ENCODE peak calls at places on chromosomes 4 and X, in seven cellular contexts. D, T, Z, W, P, E and V are unnamed samples.

GRCh38 chrX:130378008-130378669 is 7.3 kb downstream of the GPR119 start:
- DNase-seq in W (no peak), E (no peak), Z (no peak), D (no peak), P (no peak), T (no peak), V (no peak)

GRCh38 chrX:101229155-101229554 is 9.6 kb downstream of the DRP2 start:
- DNase-seq in E (peak; percentile 82), T (peak; percentile 56), D (no peak), Z (no peak), P (peak; percentile 28), W (no peak), V (no peak)

GRCh38 chr4:8133897-8134542 is 24.6 kb downstream of the ABLIM2 start:
- DNase-seq in Z (no peak), W (no peak), E (no peak), P (no peak), D (no peak), T (no peak), V (no peak)

GRCh38 chrX:20829665-20830481 is 544.3 kb upstream of the CNKSR2 start:
- DNase-seq in E (no peak), T (peak; percentile 13), W (no peak), Z (no peak), D (no peak), P (peak; percentile 54), V (no peak)

GRCh38 chr4:6885953-6886557 is 23.6 kb upstream of the TBC1D14 start:
- DNase-seq in E (peak; percentile 66), P (peak; percentile 46), W (peak; percentile 80), Z (peak; percentile 83), T (peak; percentile 66), D (no peak), V (no peak)

GRCh38 chrX:150569155-150569477 is 695 bp downstream of the MTM1 start:
- DNase-seq in T (peak; percentile 53), P (peak; percentile 43), D (no peak), W (no peak), E (peak; percentile 43), Z (peak; percentile 69), V (no peak)

GRCh38 chrX:153460826-153461225 is 9.6 kb downstream of the HAUS7 start:
- DNase-seq in D (no peak), P (no peak), E (peak; percentile 39), W (peak; percentile 35), Z (peak; percentile 52), T (peak; percentile 57), V (peak; percentile 38)

GRCh38 chr4:128521156-128521555 is 233.5 kb upstream of the PGRMC2 start:
- DNase-seq in Z (no peak), E (peak; percentile 49), W (no peak), D (no peak), T (peak; percentile 68), P (no peak), V (no peak)

GRCh38 chr4:184329235-184330007 is 111.7 kb upstream of the ENPP6 start:
- DNase-seq in W (no peak), P (no peak), D (no peak), T (peak; percentile 64), E (no peak), Z (no peak), V (no peak)

GRCh38 chrX:348461-349117 is 30.0 kb upstream of the GTPBP6 start:
- DNase-seq in E (peak; percentile 16), Z (no peak), D (no peak), P (no peak), T (peak; percentile 27), W (peak; percentile 25), V (no peak)

GRCh38 chr4:121898150-121898549 is 27.9 kb upstream of the BBS7 start:
- DNase-seq in P (peak; percentile 8), D (no peak), Z (no peak), W (no peak), E (no peak), T (no peak), V (no peak)

GRCh38 chrX:154486396-154487207 is at the start of gene UBL4A:
- DNase-seq in Z (peak; percentile 83), T (peak; percentile 75), W (peak; percentile 78), D (peak; percentile 77), P (peak; percentile 22), E (peak; percentile 11), V (peak; percentile 68)

GRCh38 chr4:139761461-139761860 is 95.8 kb downstream of the MGST2 start:
- DNase-seq in T (no peak), E (peak; percentile 23), P (peak; percentile 34), D (no peak), Z (no peak), W (no peak), V (no peak)

GRCh38 chrX:18410038-18410437 is 15.4 kb upstream of the CDKL5 start:
- DNase-seq in D (no peak), W (no peak), Z (no peak), T (peak; percentile 58), P (no peak), E (peak; percentile 55), V (no peak)

GRCh38 chrX:1093112-1093511 is 119.3 kb downstream of the CRLF2 start:
- DNase-seq in T (no peak), P (no peak), W (no peak), Z (no peak), E (no peak), D (no peak), V (no peak)

GRCh38 chr4:88752754-88753153 is 55.1 kb upstream of the NAP1L5 start:
- DNase-seq in D (no peak), E (no peak), W (no peak), T (no peak), P (no peak), Z (no peak), V (no peak)

GRCh38 chr4:96194993-96195392 is 355.1 kb downstream of the PDHA2 start:
- DNase-seq in P (no peak), Z (no peak), W (no peak), E (no peak), T (no peak), D (no peak), V (no peak)

GRCh38 chr4:77009511-77010120 is 60.1 kb downstream of the SEPTIN11 start:
- DNase-seq in D (no peak), E (no peak), Z (no peak), W (no peak), P (no peak), T (no peak), V (no peak)

GRCh38 chr4:7335363-7336066 is 99.2 kb downstream of the PSAPL1 start:
- DNase-seq in T (peak; percentile 48), W (peak; percentile 57), P (peak; percentile 18), D (no peak), E (peak; percentile 4), Z (peak; percentile 89), V (peak; percentile 52)

GRCh38 chrX:115579327-115579726 is 18.4 kb downstream of the PLS3 start:
- DNase-seq in E (no peak), D (no peak), T (no peak), W (no peak), Z (no peak), P (no peak), V (no peak)

GRCh38 chr4:18248611-18249010 is 227.1 kb upstream of the LCORL start:
- DNase-seq in D (no peak), W (no peak), Z (no peak), P (no peak), T (no peak), E (no peak), V (no peak)

GRCh38 chrX:107894038-107894437 is 68.4 kb downstream of the MID2 start:
- DNase-seq in P (peak; percentile 57), E (peak; percentile 42), D (no peak), W (no peak), Z (no peak), T (peak; percentile 58), V (peak; percentile 6)

GRCh38 chr4:168587326-168588125 is 90.7 kb downstream of the PALLD start:
- DNase-seq in E (peak; percentile 88), D (no peak), W (peak; percentile 64), Z (no peak), P (peak; percentile 100), T (peak; percentile 84), V (no peak)

GRCh38 chrX:69305333-69306062 is 140.2 kb upstream of the PJA1 start:
- DNase-seq in W (no peak), D (no peak), Z (no peak), E (no peak), P (no peak), T (no peak), V (no peak)

GRCh38 chr4:14607578-14607977 is 394.7 kb upstream of the CPEB2 start:
- DNase-seq in E (no peak), Z (no peak), T (peak; percentile 28), W (no peak), D (no peak), P (peak; percentile 3), V (no peak)

GRCh38 chr4:32748498-32748897 is 2028.3 kb downstream of the PCDH7 start:
- DNase-seq in E (no peak), W (peak; percentile 9), P (no peak), Z (no peak), T (no peak), D (no peak), V (no peak)
- TF ChIP-seq CTCF in E (no peak), W (no peak), P (no peak), Z (no peak), T (no peak), D (no peak), V (no peak)

GRCh38 chr4:48504352-48504751 is 14.3 kb downstream of the ZAR1 start:
- DNase-seq in Z (no peak), P (no peak), W (no peak), D (no peak), T (no peak), E (no peak), V (no peak)
- H3K36me3 ChIP-seq in Z (peaks cover 92% of the 10 kb centered on the region), P (peaks cover 32% of the 10 kb centered on the region), W (peaks cover 12% of the 10 kb centered on the region), D (peaks cover 63% of the 10 kb centered on the region), T (peaks cover 49% of the 10 kb centered on the region), E (peaks cover 15% of the 10 kb centered on the region), V (peaks cover 5% of the 10 kb centered on the region)

GRCh38 chr4:165199722-165200121 is 7.6 kb upstream of the KLHL2 start:
- DNase-seq in E (no peak), D (no peak), W (no peak), Z (no peak), T (no peak), P (peak; percentile 88), V (no peak)

GRCh38 chr4:165201806-165202205 is 5.6 kb upstream of the KLHL2 start:
- DNase-seq in P (no peak), Z (no peak), E (no peak), T (peak; percentile 60), D (no peak), W (no peak), V (no peak)

GRCh38 chr4:165198329-165198728 is 9.0 kb upstream of the KLHL2 start:
- DNase-seq in D (no peak), Z (no peak), P (peak; percentile 70), T (no peak), E (no peak), W (no peak), V (no peak)

GRCh38 chr4:165203541-165204461 is 3.6 kb upstream of the KLHL2 start:
- DNase-seq in D (no peak), E (no peak), Z (no peak), W (no peak), P (no peak), T (no peak), V (no peak)

GRCh38 chr4:165199286-165199685 is 8.1 kb upstream of the KLHL2 start:
- DNase-seq in E (no peak), W (no peak), D (no peak), Z (no peak), P (peak; percentile 39), T (no peak), V (no peak)
- H3K4me3 ChIP-seq in E (no peak overlapping the region), W (no peak overlapping the region), D (no peak overlapping the region), Z (no peak overlapping the region), P (no peak overlapping the region), T (no peak overlapping the region), V (no peak overlapping the region)

GRCh38 chr4:142631836-142632235 is 214.3 kb downstream of the INPP4B start:
- DNase-seq in D (no peak), Z (no peak), W (no peak), T (no peak), P (no peak), E (no peak), V (no peak)

GRCh38 chr4:142637654-142638053 is 208.4 kb downstream of the INPP4B start:
- DNase-seq in Z (no peak), T (no peak), W (no peak), D (no peak), E (no peak), P (no peak), V (no peak)
- TF ChIP-seq CTCF in Z (no peak), T (no peak), W (no peak), D (no peak), E (no peak), P (no peak), V (no peak)